ENCODE peak calls at places on chromosomes 13 and 19, in six cellular contexts. Q is mucosa of gallbladder; I is activated T-cell treated with anti-CD3 and anti-CD28 coated beads, Interleukin-2, amount 50 U/mL, for 4 hours; M is fibroblast of mammary gland; A is amniotic stem cell; N is iPS DF 19.7. T is an unnamed sample.

GRCh38 chr13:75178436-75178835 is 303.5 kb downstream of the TBC1D4 start:
- DNase-seq in Q (no peak), N (no peak), A (no peak), M (no peak), I (no peak), T (no peak)

GRCh38 chr13:62085832-62086231 is 670.2 kb upstream of the PCDH20 start:
- DNase-seq in Q (no peak), A (no peak), I (no peak), N (no peak), M (no peak), T (no peak)

GRCh38 chr19:38893341-38893771 is 6.1 kb downstream of the SIRT2 start:
- DNase-seq in A (no peak), Q (no peak), M (no peak), N (no peak), I (no peak), T (no peak)

GRCh38 chr13:43528992-43529391 is 257.8 kb downstream of the ENOX1 start:
- DNase-seq in M (no peak), I (no peak), N (no peak), Q (no peak), A (no peak), T (no peak)

GRCh38 chr19:41914906-41915247 is 13.4 kb downstream of the ERFL start:
- DNase-seq in I (no peak), N (no peak), Q (no peak), A (no peak), M (no peak), T (no peak)

GRCh38 chr13:32011971-32012370 is 19.6 kb upstream of the FRY start:
- DNase-seq in I (no peak), N (no peak), M (no peak), Q (no peak), A (no peak), T (no peak)

GRCh38 chr19:33388231-33388816 is 14.8 kb downstream of the CEBPG start:
- DNase-seq in Q (no peak), M (no peak), A (no peak), N (no peak), I (no peak), T (peak)

GRCh38 chr19:52507266-52507665 is 20.2 kb upstream of the ZNF808 start:
- DNase-seq in Q (no peak), M (no peak), N (no peak), I (no peak), A (no peak), T (no peak)

GRCh38 chr19:13002389-13002898 is 7.2 kb downstream of the NFIX start:
- DNase-seq in Q (no peak), I (no peak), M (no peak), N (no peak), A (no peak), T (no peak)

GRCh38 chr13:40534456-40534855 is 132.0 kb downstream of the FOXO1 start:
- DNase-seq in I (no peak), Q (no peak), N (no peak), A (no peak), M (no peak), T (no peak)

GRCh38 chr19:31149306-31149975 is 199.8 kb downstream of the TSHZ3 start:
- DNase-seq in Q (no peak), M (no peak), A (no peak), I (no peak), N (no peak), T (no peak)

GRCh38 chr19:49118565-49119410 is at the start of gene C19orf73:
- DNase-seq in M (peak), A (peak), I (peak), N (no peak), Q (peak), T (peak)

GRCh38 chr19:38035515-38036495 is 128.8 kb downstream of the SIPA1L3 start:
- DNase-seq in M (peak), A (no peak), N (no peak), Q (no peak), I (no peak), T (no peak)

GRCh38 chr19:42051166-42052115 is 18.6 kb downstream of the GRIK5 start:
- DNase-seq in I (no peak), A (no peak), M (peak), Q (no peak), N (no peak), T (no peak)

GRCh38 chr13:67048084-67048792 is 181.9 kb downstream of the PCDH9 start:
- DNase-seq in I (no peak), M (peak), N (no peak), A (no peak), Q (no peak), T (no peak)

GRCh38 chr13:30510811-30511371 is 45.2 kb upstream of the HMGB1 start:
- DNase-seq in Q (no peak), N (no peak), A (no peak), M (peak), I (no peak), T (no peak)

GRCh38 chr13:32811297-32811800 is 204.9 kb upstream of the KL start:
- DNase-seq in A (no peak), M (peak), Q (no peak), I (no peak), N (no peak), T (no peak)

GRCh38 chr19:41957838-41958366 is 1.2 kb downstream of the RABAC1 start:
- DNase-seq in I (no peak), M (peak), Q (peak), A (peak), N (peak), T (no peak)

GRCh38 chr13:110912651-110913051 is 2.2 kb downstream of the ANKRD10 start:
- DNase-seq in I (no peak), Q (no peak), N (no peak), A (no peak), M (peak), T (no peak)

GRCh38 chr19:28493881-28494280 is 719.1 kb downstream of the UQCRFS1 start:
- DNase-seq in Q (no peak), I (no peak), A (no peak), M (no peak), N (no peak), T (no peak)

GRCh38 chr13:59603646-59604045 is 560.1 kb downstream of the DIAPH3 start:
- DNase-seq in Q (no peak), N (no peak), M (no peak), I (no peak), A (no peak), T (no peak)

GRCh38 chr19:8025321-8025720 is 19.9 kb upstream of the ELAVL1 start:
- DNase-seq in N (no peak), A (no peak), Q (no peak), M (no peak), I (no peak), T (no peak)

GRCh38 chr13:43354147-43354945 is 331.0 kb downstream of the DNAJC15 start:
- DNase-seq in M (no peak), Q (no peak), N (no peak), A (no peak), I (no peak), T (no peak)

GRCh38 chr19:34336781-34337271 is 28.2 kb upstream of the GPI start:
- DNase-seq in N (no peak), Q (no peak), A (peak), I (peak), M (peak), T (peak)

GRCh38 chr19:21321134-21321533 is 8.1 kb downstream of the ZNF708 start:
- DNase-seq in M (peak), Q (no peak), A (no peak), I (no peak), N (no peak), T (no peak)

GRCh38 chr13:101545521-101545920 is 93.0 kb downstream of the ITGBL1 start:
- DNase-seq in N (no peak), I (no peak), A (no peak), Q (no peak), M (no peak), T (no peak)

GRCh38 chr19:8500158-8500557 is 2.3 kb downstream of the PRAM1 start:
- DNase-seq in N (no peak), A (no peak), M (no peak), Q (no peak), I (no peak), T (no peak)

GRCh38 chr19:17996826-17997316 is 11.1 kb upstream of the ARRDC2 start:
- DNase-seq in I (peak), A (peak), Q (peak), N (no peak), M (peak), T (peak)

GRCh38 chr13:67877031-67877430 is 646.9 kb upstream of the PCDH9 start:
- DNase-seq in N (no peak), M (no peak), I (no peak), Q (no peak), A (no peak), T (no peak)

GRCh38 chr13:42078113-42078769 is 29.8 kb downstream of the DGKH start:
- DNase-seq in I (no peak), A (no peak), M (no peak), N (no peak), Q (no peak), T (no peak)

GRCh38 chr19:19866599-19867248 is 1.0 kb downstream of the ZNF253 start:
- DNase-seq in Q (no peak), A (no peak), M (peak), N (peak), I (peak), T (peak)

GRCh38 chr19:709196-709964 is 645 bp downstream of the PALM start:
- DNase-seq in M (no peak), Q (no peak), A (no peak), N (no peak), I (no peak), T (no peak)

GRCh38 chr19:5621945-5622464 is 571 bp downstream of the SAFB2 start:
- DNase-seq in A (no peak), I (peak), M (no peak), Q (no peak), N (no peak), T (peak)

GRCh38 chr19:3034845-3035541 is 5.9 kb upstream of the TLE2 start:
- DNase-seq in I (no peak), N (no peak), Q (peak), A (no peak), M (peak), T (no peak)

GRCh38 chr19:3178973-3179738 is 587 bp downstream of the S1PR4 start:
- DNase-seq in Q (no peak), A (no peak), I (no peak), N (no peak), M (no peak), T (peak)

T was measured in activated CD8-positive, alpha-beta memory T cell treated with anti-CD3 and anti-CD28 coated beads, Interleukin-2, amount 50 U/mL, for 4 hours.